ENCODE peak calls at places on chromosomes 7 and 10, in four cellular contexts. G, I, E and U are unnamed samples.

GRCh38 chr10:114393482-114393881 is 10.8 kb downstream of the AFAP1L2 start:
- DNase-seq in G (no peak), I (no peak), E (no peak), U (no peak)

GRCh38 chr7:80921130-80921529 is 2.3 kb upstream of the SEMA3C start:
- DNase-seq in G (no peak), I (no peak), E (no peak), U (no peak)

GRCh38 chr7:90655566-90655965 is 59.4 kb downstream of the CDK14 start:
- DNase-seq in G (no peak), I (no peak), E (no peak), U (no peak)

GRCh38 chr10:33370434-33370930 is 36.0 kb upstream of the NRP1 start:
- DNase-seq in G (no peak), I (no peak), E (no peak), U (no peak)

GRCh38 chr7:109003742-109004141 is 434.1 kb downstream of the DNAJB9 start:
- DNase-seq in G (no peak), I (no peak), E (no peak), U (no peak)

GRCh38 chr7:16399916-16400895 is 21.1 kb downstream of the CRPPA start:
- DNase-seq in G (no peak), I (no peak), E (no peak), U (no peak)

GRCh38 chr7:151813997-151814396 is 62.9 kb downstream of the PRKAG2 start:
- DNase-seq in G (no peak), I (no peak), E (no peak), U (no peak)

GRCh38 chr7:142760071-142760642 is 10.6 kb upstream of the PRSS2 start:
- DNase-seq in G (no peak), I (no peak), E (no peak), U (no peak)

GRCh38 chr7:141709749-141710148 is 1.6 kb downstream of the WEE2 start:
- DNase-seq in G (no peak), I (no peak), E (no peak), U (no peak)

GRCh38 chr10:26780793-26781601 is 79.8 kb downstream of the ABI1 start:
- DNase-seq in G (no peak), I (no peak), E (no peak), U (no peak)

GRCh38 chr10:31318854-31319601 is at the start of gene ZEB1:
- DNase-seq in G (peak), I (peak), E (peak), U (peak)

DNA sequence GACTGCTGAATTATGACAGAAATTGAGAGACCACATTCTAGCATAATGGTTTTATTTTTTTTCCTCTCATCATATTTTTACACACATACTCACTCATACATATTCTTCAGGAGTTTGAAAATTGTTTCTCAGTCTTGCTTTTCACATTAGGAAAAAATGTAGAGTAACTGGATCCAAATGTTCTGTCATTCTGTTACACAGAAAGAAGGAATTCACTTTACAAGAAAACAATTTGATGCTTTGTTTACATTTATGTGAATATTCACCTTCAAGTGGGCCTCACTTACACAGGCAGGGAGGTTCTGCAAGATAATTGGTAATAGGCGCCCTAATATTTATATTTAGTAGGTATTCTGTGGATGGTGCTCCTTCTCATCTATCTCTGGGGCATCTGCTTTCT is 82.0 kb downstream of the ARL4A start:
- DNase-seq in G (no peak), I (no peak), E (no peak), U (no peak)
- TF ChIP-seq ELF4 in G (no peak), I (no peak), E (no peak), U (no peak)

GRCh38 chr10:75355706-75356105 is 45.9 kb downstream of the ZNF503 start:
- DNase-seq in G (no peak), I (no peak), E (no peak), U (no peak)
- TF ChIP-seq ELF4 in G (no peak), I (no peak), E (no peak), U (no peak)

GRCh38 chr10:2851544-2851943 is 215.8 kb upstream of the PFKP start:
- DNase-seq in G (no peak), I (no peak), E (no peak), U (no peak)
- TF ChIP-seq ELF4 in G (no peak), I (no peak), E (no peak), U (no peak)

DNA sequence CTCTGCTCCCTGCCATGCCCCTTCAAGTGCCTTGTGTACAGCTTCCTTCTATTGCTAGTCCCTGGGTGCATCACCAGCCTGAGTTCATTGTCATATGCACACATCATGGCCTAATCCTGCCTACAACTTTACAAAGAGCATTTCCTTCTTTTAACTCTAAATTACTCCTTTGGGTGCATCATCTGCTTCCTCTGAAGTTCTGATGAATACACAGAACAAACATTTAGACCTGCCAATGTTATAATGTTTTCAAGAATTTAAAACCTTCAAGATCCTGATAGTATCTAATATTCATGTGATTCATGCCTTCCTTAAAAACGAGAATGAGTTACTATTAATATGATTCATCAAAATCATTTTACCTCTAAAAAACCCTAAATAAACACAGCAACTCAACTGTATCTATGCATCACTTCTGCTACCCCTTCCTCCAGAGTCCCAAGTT is 357.1 kb downstream of the MAGI2 start:
- DNase-seq in G (no peak), I (no peak), E (no peak), U (no peak)
- TF ChIP-seq ELF4 in G (no peak), I (no peak), E (no peak), U (no peak)

GRCh38 chr10:71205468-71205867 is 6.9 kb upstream of the UNC5B start:
- DNase-seq in G (no peak), I (no peak), E (no peak), U (no peak)
- TF ChIP-seq ELF4 in G (no peak), I (no peak), E (no peak), U (no peak)

GRCh38 chr7:92013611-92014010 is 72.9 kb downstream of the AKAP9 start:
- DNase-seq in G (no peak), I (no peak), E (no peak), U (no peak)
- TF ChIP-seq ELF4 in G (no peak), I (no peak), E (no peak), U (no peak)

GRCh38 chr10:52672880-52673279 is 99.7 kb downstream of the MBL2 start:
- DNase-seq in G (no peak), I (no peak), E (no peak), U (no peak)

GRCh38 chr10:52665821-52666220 is 106.8 kb downstream of the MBL2 start:
- DNase-seq in G (no peak), I (no peak), E (no peak), U (no peak)

GRCh38 chr10:52666931-52667330 is 105.7 kb downstream of the MBL2 start:
- DNase-seq in G (no peak), I (no peak), E (no peak), U (no peak)

GRCh38 chr10:52664629-52665028 is 108.0 kb downstream of the MBL2 start:
- DNase-seq in G (no peak), I (no peak), E (no peak), U (no peak)

GRCh38 chr10:52668024-52668423 is 104.6 kb downstream of the MBL2 start:
- DNase-seq in G (no peak), I (no peak), E (no peak), U (no peak)
- TF ChIP-seq ELF4 in G (no peak), I (no peak), E (no peak), U (no peak)

DNA sequence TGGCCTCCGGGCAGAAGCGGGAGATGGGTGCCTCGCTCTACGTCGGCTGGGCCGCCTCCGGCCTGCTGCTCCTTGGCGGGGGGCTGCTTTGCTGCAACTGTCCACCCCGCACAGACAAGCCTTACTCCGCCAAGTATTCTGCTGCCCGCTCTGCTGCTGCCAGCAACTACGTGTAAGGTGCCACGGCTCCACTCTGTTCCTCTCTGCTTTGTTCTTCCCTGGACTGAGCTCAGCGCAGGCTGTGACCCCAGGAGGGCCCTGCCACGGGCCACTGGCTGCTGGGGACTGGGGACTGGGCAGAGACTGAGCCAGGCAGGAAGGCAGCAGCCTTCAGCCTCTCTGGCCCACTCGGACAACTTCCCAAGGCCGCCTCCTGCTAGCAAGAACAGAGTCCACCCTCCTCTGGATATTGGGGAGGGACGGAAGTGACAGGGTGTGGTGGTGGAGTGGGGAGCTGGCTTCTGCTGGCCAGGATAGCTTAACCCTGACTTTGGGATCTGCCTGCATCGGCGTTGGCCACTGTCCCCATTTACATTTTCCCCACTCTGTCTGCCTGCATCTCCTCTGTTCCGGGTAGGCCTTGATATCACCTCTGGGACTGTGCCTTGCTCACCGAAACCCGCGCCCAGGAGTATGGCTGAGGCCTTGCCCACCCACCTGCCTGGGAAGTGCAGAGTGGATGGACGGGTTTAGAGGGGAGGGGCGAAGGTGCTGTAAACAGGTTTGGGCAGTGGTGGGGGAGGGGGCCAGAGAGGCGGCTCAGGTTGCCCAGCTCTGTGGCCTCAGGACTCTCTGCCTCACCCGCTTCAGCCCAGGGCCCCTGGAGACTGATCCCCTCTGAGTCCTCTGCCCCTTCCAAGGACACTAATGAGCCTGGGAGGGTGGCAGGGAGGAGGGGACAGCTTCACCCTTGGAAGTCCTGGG is 1.1 kb downstream of the CLDN4 start:
- DNase-seq in G (peak), I (no peak), E (no peak), U (peak)
- TF ChIP-seq ELF4 in G (no peak), I (no peak), E (no peak), U (no peak)

GRCh38 chr7:73766556-73767229 is 3.4 kb downstream of the CLDN3 start:
- DNase-seq in G (no peak), I (no peak), E (no peak), U (no peak)

GRCh38 chr7:73769481-73770001 is 529 bp downstream of the CLDN3 start:
- DNase-seq in G (no peak), I (no peak), E (no peak), U (no peak)

GRCh38 chr7:73770002-73770859 is at the start of gene CLDN3:
- DNase-seq in G (no peak), I (no peak), E (peak), U (peak)

GRCh38 chr7:73770860-73771665 is 993 bp upstream of the CLDN3 start:
- DNase-seq in G (no peak), I (no peak), E (peak), U (no peak)

GRCh38 chr7:73768661-73769480 is 1.2 kb downstream of the CLDN3 start:
- DNase-seq in G (no peak), I (no peak), E (no peak), U (peak)
- TF ChIP-seq ELF4 in G (no peak), I (no peak), E (no peak), U (no peak)